ENCODE peak calls at places on chromosomes 4 and X, in four cellular contexts. Q is GM23248, M is endothelial cell of umbilical vein, F is fibroblast of lung. X is an unnamed sample.

GRCh38 chr4:7429601-7430078 is 5.1 kb downstream of the PSAPL1 start:
- DNase-seq in Q (no peak), F (no peak), M (no peak), X (no peak)

GRCh38 chrX:107677501-107677901 is 49.2 kb downstream of the PRPS1 start:
- DNase-seq in Q (peak; percentile 20), F (peak; percentile 42), M (no peak), X (peak; percentile 21)

GRCh38 chrX:17968367-17968766 is 107.3 kb upstream of the RAI2 start:
- DNase-seq in Q (no peak), M (no peak), F (no peak), X (no peak)

GRCh38 chr4:117626664-117627063 is 407.6 kb upstream of the NDST3 start:
- DNase-seq in M (no peak), Q (no peak), F (no peak), X (no peak)

GRCh38 chr4:146844761-146845160 is 100.9 kb downstream of the TTC29 start:
- DNase-seq in M (no peak), F (no peak), Q (no peak), X (no peak)

GRCh38 chr4:152534541-152535231 is 1.2 kb downstream of the FBXW7 start:
- DNase-seq in Q (peak; percentile 71), M (peak; percentile 20), F (peak; percentile 14), X (no peak)

GRCh38 chr4:98006814-98007412 is 136.4 kb downstream of the STPG2 start:
- DNase-seq in Q (no peak), F (no peak), M (no peak), X (no peak)

GRCh38 chr4:109576462-109576861 is 16.4 kb downstream of the MCUB start:
- DNase-seq in Q (peak; percentile 10), M (peak; percentile 99), F (no peak), X (no peak)

GRCh38 chr4:5996641-5997040 is 21.6 kb downstream of the C4orf50 start:
- DNase-seq in F (no peak), M (no peak), Q (no peak), X (no peak)

GRCh38 chr4:100009490-100009889 is 59.4 kb upstream of the H2AZ1 start:
- DNase-seq in Q (no peak), F (no peak), M (no peak), X (peak; percentile 64)

GRCh38 chr4:8238515-8239053 is 31.0 kb upstream of the HTRA3 start:
- DNase-seq in Q (no peak), M (no peak), F (no peak), X (peak; percentile 2)

GRCh38 chr4:47215759-47216158 is 184.4 kb downstream of the GABRB1 start:
- DNase-seq in Q (peak; percentile 8), M (no peak), F (no peak), X (no peak)

GRCh38 chr4:2248044-2248780 is 6.3 kb upstream of the HAUS3 start:
- DNase-seq in Q (no peak), F (no peak), M (no peak), X (no peak)

GRCh38 chr4:3295837-3296624 is 3.2 kb downstream of the RGS12 start:
- DNase-seq in M (no peak), F (no peak), Q (no peak), X (no peak)

GRCh38 chr4:7902101-7902553 is 37.5 kb downstream of the AFAP1 start:
- DNase-seq in M (no peak), Q (no peak), F (no peak), X (no peak)

GRCh38 chr4:126591583-126591982 is 1041.2 kb upstream of the INTU start:
- DNase-seq in F (peak; percentile 25), Q (peak; percentile 19), M (no peak), X (no peak)

GRCh38 chr4:140662082-140662869 is 93.5 kb upstream of the UCP1 start:
- DNase-seq in Q (peak; percentile 12), M (no peak), F (no peak), X (peak; percentile 46)

GRCh38 chr4:24196785-24197184 is 306.9 kb upstream of the PPARGC1A start:
- DNase-seq in F (no peak), Q (no peak), M (no peak), X (no peak)

GRCh38 chrX:152819732-152820131 is 10.8 kb downstream of the CETN2 start:
- DNase-seq in F (peak; percentile 32), Q (peak; percentile 75), M (no peak), X (peak; percentile 83)

GRCh38 chr4:44425614-44426208 is 22.9 kb downstream of the KCTD8 start:
- DNase-seq in Q (peak; percentile 21), F (peak; percentile 4), M (peak; percentile 35), X (peak; percentile 66)

GRCh38 chr4:144831971-144832370 is 186.0 kb downstream of the HHIP start:
- DNase-seq in Q (no peak), M (peak; percentile 26), F (no peak), X (peak; percentile 19)

GRCh38 chrX:152897216-152898144 is at the start of gene ZNF185:
- DNase-seq in Q (peak; percentile 13), M (peak; percentile 54), F (no peak), X (peak; percentile 76)

GRCh38 chrX:31555506-31555905 is 483.7 kb upstream of the FTHL17 start:
- DNase-seq in F (peak; percentile 55), M (no peak), Q (peak; percentile 18), X (no peak)

GRCh38 chr4:10032625-10033024 is 11.3 kb upstream of the SLC2A9 start:
- DNase-seq in F (peak; percentile 22), M (no peak), Q (peak; percentile 90), X (peak; percentile 77)

GRCh38 chrX:110509778-110510510 is 151.3 kb downstream of the RTL9 start:
- DNase-seq in F (no peak), Q (peak; percentile 25), M (no peak), X (peak; percentile 5)

GRCh38 chr4:61443813-61444510 is 243.8 kb downstream of the ADGRL3 start:
- DNase-seq in Q (no peak), F (peak; percentile 54), M (no peak), X (peak; percentile 82)

GRCh38 chr4:152535236-152535902 is 523 bp downstream of the FBXW7 start:
- DNase-seq in Q (peak; percentile 45), F (no peak), M (no peak), X (no peak)

GRCh38 chr4:136864580-136865185 is 667.6 kb downstream of the PCDH18 start:
- DNase-seq in M (peak; percentile 82), Q (peak; percentile 80), F (peak; percentile 90), X (peak; percentile 79)

GRCh38 chr4:3868146-3868840 is 102.1 kb downstream of the ADRA2C start:
- DNase-seq in M (no peak), F (peak; percentile 4), Q (peak; percentile 41), X (peak; percentile 23)

GRCh38 chr4:134313591-134313990 is 112.0 kb upstream of the PABPC4L start:
- DNase-seq in M (peak; percentile 2), F (no peak), Q (no peak), X (no peak)

DNA sequence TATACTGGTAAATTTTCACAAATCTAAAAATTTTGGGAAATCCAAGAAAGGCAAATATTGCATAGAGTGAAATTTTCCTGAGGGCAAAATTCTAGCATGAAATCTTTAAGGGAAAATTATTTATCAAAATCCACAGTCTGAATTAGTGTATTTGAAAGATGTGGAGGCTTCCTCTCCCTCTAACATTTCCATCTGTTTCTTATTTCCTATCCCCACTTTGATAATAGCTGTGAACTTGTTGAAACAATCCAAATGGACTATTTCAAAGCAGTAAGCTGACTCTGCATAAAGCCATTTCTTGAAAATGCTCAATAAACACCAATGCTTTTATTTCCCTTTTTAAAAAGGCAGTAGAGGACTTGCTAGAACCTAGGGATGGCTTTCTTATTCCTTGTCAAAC is 107.3 kb upstream of the PABPC4L start:
- DNase-seq in F (no peak), Q (no peak), M (no peak), X (no peak)
- H3K9ac ChIP-seq in F (no peak overlapping the region), Q (no peak overlapping the region), M (no peak overlapping the region), X (no peak overlapping the region)

DNA sequence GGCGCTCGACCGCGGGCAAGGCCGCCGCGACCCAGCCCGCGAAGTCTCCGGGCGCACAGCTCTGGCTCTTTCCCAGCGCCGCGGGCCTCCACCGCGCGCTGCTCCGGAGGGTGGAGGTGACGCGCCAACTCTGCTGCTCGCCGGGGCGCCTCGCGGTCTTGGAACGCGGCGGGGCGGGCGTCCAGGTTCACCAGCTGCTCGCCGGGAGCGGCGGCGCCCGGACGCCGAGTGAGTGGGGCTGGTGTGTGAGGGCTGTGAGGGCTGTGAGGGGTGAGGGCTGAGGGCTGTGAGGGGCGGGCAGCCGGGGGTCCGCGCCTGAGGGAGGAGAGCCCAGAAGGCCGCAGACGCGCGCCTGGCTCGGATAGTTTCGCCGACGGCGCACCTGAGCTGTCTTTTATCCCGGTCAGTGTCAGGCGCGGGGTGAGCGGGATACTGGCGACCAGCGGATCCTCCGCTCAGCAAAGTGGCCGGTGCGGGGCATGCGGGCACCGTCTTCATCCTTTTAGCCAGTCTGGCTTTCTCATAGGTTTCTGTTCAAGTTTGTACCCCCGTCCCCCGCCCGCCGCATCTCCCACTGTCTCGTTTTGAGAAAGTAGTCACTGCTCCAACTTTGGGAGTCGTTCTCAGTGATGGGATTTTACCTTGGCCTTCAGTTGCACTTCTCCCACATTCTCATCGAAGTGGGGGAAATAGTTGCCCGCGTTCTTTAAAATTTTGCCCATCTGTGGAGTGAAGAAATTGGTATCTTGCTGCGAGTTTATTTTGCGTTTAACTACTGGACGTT is 580 bp downstream of the HERC5 start:
- DNase-seq in M (no peak), Q (peak; percentile 65), F (no peak), X (peak; percentile 21)
- TF ChIP-seq EZH2 in M (peak; percentile 82), Q (no peak), F (peak; percentile 82), X (no peak)

GRCh38 chrX:48736878-48737212 is 24.7 kb upstream of the GLOD5 start:
- DNase-seq in Q (no peak), M (no peak), F (no peak), X (no peak)
- H3K9ac ChIP-seq in Q (peak overlapping the region; percentile 60), M (no peak overlapping the region), F (no peak overlapping the region), X (no peak overlapping the region)

GRCh38 chrX:13805241-13805640 is 11.7 kb downstream of the GPM6B start:
- DNase-seq in F (no peak), M (no peak), Q (no peak), X (no peak)
- TF ChIP-seq EZH2 in F (no peak), M (no peak), Q (no peak), X (no peak)

GRCh38 chr4:181959121-181959520 is 284.1 kb upstream of the TENM3 start:
- DNase-seq in Q (peak; percentile 68), M (no peak), F (peak; percentile 57), X (peak; percentile 15)
- H3K9ac ChIP-seq in Q (no peak overlapping the region), M (no peak overlapping the region), F (no peak overlapping the region), X (no peak overlapping the region)